ENCODE peak calls at places on chromosomes 3 and 15, in six cellular contexts. W is A549, R is HepG2, E is GM23338, Y is GM12878, G is SK-N-SH. Z is an unnamed sample.

GRCh38 chr3:1207904-1208303 is 115.1 kb downstream of the CNTN6 start:
- DNase-seq in G (no peak), W (no peak), E (no peak), R (no peak), Y (no peak), Z (no peak)

GRCh38 chr3:110253794-110254193 is 817.8 kb upstream of the NECTIN3 start:
- DNase-seq in W (no peak), Y (no peak), E (no peak), R (no peak), G (no peak), Z (no peak)

GRCh38 chr3:155744626-155745324 is at the start of gene PLCH1:
- DNase-seq in E (peak), W (peak), G (peak), R (peak), Y (no peak), Z (peak)

GRCh38 chr15:89898628-89899302 is 5.0 kb upstream of the AP3S2 start:
- DNase-seq in W (peak), G (peak), R (peak), Y (no peak), E (peak), Z (peak)

GRCh38 chr3:31959951-31960792 is 20.9 kb downstream of the OSBPL10 start:
- DNase-seq in G (no peak), R (no peak), E (peak), W (no peak), Y (no peak), Z (no peak)

GRCh38 chr15:60009581-60010379 is 5.7 kb downstream of the FOXB1 start:
- DNase-seq in G (no peak), R (no peak), Y (no peak), W (no peak), E (peak), Z (no peak)

GRCh38 chr3:65914032-65914739 is 124.5 kb downstream of the MAGI1 start:
- DNase-seq in R (no peak), E (peak), G (no peak), W (no peak), Y (no peak), Z (no peak)

GRCh38 chr15:95875141-95875643 is 455.3 kb upstream of the NR2F2 start:
- DNase-seq in R (peak), Y (no peak), W (no peak), G (no peak), E (no peak), Z (peak)

GRCh38 chr3:41288785-41289184 is 89.5 kb downstream of the CTNNB1 start:
- DNase-seq in G (no peak), R (no peak), Y (no peak), E (peak), W (no peak), Z (no peak)

GRCh38 chr15:67079361-67079760 is 14.0 kb downstream of the SMAD3 start:
- DNase-seq in Y (no peak), R (no peak), W (no peak), G (no peak), E (no peak), Z (no peak)

GRCh38 chr15:67082007-67082536 is 16.7 kb downstream of the SMAD3 start:
- DNase-seq in E (no peak), W (no peak), Y (no peak), G (no peak), R (no peak), Z (no peak)

GRCh38 chr15:67077641-67078215 is 12.3 kb downstream of the SMAD3 start:
- DNase-seq in W (no peak), R (no peak), G (no peak), E (no peak), Y (no peak), Z (no peak)

GRCh38 chr15:67080900-67081431 is 15.6 kb downstream of the SMAD3 start:
- DNase-seq in W (peak), G (no peak), Y (peak), R (no peak), E (no peak), Z (no peak)

GRCh38 chr15:67080118-67080899 is 14.9 kb downstream of the SMAD3 start:
- DNase-seq in G (no peak), W (no peak), R (no peak), E (no peak), Y (no peak), Z (no peak)
- TF ChIP-seq REST in G (no peak), W (peak), R (no peak), E (no peak), Y (no peak), Z (no peak)

GRCh38 chr3:102676424-102676823 is 241.6 kb downstream of the ZPLD1 start:
- DNase-seq in Y (no peak), W (no peak), G (no peak), R (no peak), E (no peak), Z (no peak)

GRCh38 chr3:102674284-102674683 is 239.5 kb downstream of the ZPLD1 start:
- DNase-seq in G (no peak), R (no peak), E (no peak), W (no peak), Y (no peak), Z (no peak)

GRCh38 chr3:102673271-102674115 is 238.7 kb downstream of the ZPLD1 start:
- DNase-seq in W (peak), G (peak), Y (peak), R (peak), E (peak), Z (peak)

GRCh38 chr3:102668247-102668646 is 233.4 kb downstream of the ZPLD1 start:
- DNase-seq in W (no peak), R (no peak), Y (no peak), G (no peak), E (no peak), Z (no peak)

DNA sequence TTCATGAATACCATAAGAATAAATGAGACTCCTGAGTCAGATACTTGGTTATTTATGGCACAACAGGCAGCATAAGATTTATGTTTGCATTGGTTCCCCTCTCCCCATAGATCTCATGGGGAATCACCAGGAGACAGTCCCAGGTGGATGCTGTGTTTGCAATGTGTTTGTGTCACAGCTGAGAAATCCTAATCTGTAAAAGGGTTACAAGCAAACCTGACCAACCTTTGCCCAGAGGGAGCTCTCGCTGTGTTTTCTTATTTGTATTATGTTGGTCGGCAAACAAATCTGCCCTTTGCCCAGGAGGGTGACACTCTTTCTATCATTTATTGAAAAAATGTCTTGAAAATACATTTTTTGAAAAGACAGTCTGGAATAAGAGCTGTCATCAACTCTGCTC is 236.2 kb downstream of the ZPLD1 start:
- DNase-seq in R (peak), Y (no peak), E (no peak), G (no peak), W (no peak), Z (no peak)
- TF ChIP-seq REST in R (no peak), Y (no peak), E (no peak), G (no peak), W (no peak), Z (no peak)

GRCh38 chr3:172190980-172191379 is 151.6 kb downstream of the FNDC3B start:
- DNase-seq in G (no peak), W (no peak), Y (no peak), E (no peak), R (no peak), Z (no peak)

GRCh38 chr3:172193436-172193835 is 154.1 kb downstream of the FNDC3B start:
- DNase-seq in G (no peak), W (no peak), E (no peak), Y (no peak), R (no peak), Z (no peak)

GRCh38 chr3:172189987-172190603 is 150.7 kb downstream of the FNDC3B start:
- DNase-seq in G (no peak), R (no peak), W (no peak), Y (no peak), E (no peak), Z (no peak)

GRCh38 chr3:172192830-172193415 is 153.5 kb downstream of the FNDC3B start:
- DNase-seq in W (peak), R (peak), Y (no peak), G (no peak), E (no peak), Z (no peak)

GRCh38 chr3:172191629-172192028 is 152.3 kb downstream of the FNDC3B start:
- DNase-seq in R (no peak), W (no peak), G (no peak), Y (no peak), E (no peak), Z (no peak)
- TF ChIP-seq REST in R (no peak), W (no peak), G (no peak), Y (no peak), E (no peak), Z (no peak)

GRCh38 chr15:81157195-81157938 is 23.3 kb downstream of the CFAP161 start:
- DNase-seq in R (no peak), Y (no peak), E (no peak), G (no peak), W (no peak), Z (no peak)
- TF ChIP-seq REST in R (no peak), Y (no peak), E (no peak), G (no peak), W (no peak), Z (no peak)

GRCh38 chr3:72183489-72183888 is 398.5 kb upstream of the PROK2 start:
- DNase-seq in E (no peak), G (no peak), W (no peak), Y (no peak), R (no peak), Z (no peak)

GRCh38 chr3:72187131-72187530 is 402.2 kb upstream of the PROK2 start:
- DNase-seq in R (peak), E (peak), Y (no peak), W (peak), G (no peak), Z (peak)

GRCh38 chr3:72189344-72189743 is 404.4 kb upstream of the PROK2 start:
- DNase-seq in E (no peak), R (no peak), G (no peak), W (no peak), Y (no peak), Z (no peak)

GRCh38 chr3:72186485-72186864 is 401.5 kb upstream of the PROK2 start:
- DNase-seq in G (no peak), Y (no peak), W (no peak), E (no peak), R (no peak), Z (no peak)

GRCh38 chr3:72185549-72186484 is 400.9 kb upstream of the PROK2 start:
- DNase-seq in R (peak), G (no peak), E (no peak), Y (no peak), W (peak), Z (peak)
- TF ChIP-seq REST in R (no peak), G (no peak), E (no peak), Y (no peak), W (no peak), Z (no peak)

GRCh38 chr3:141776885-141777284 is 13.7 kb downstream of the GRK7 start:
- DNase-seq in Y (no peak), R (no peak), G (no peak), E (no peak), W (no peak), Z (no peak)
- TF ChIP-seq REST in Y (no peak), R (no peak), G (no peak), E (no peak), W (no peak), Z (no peak)

GRCh38 chr15:73210630-73211029 is 158.1 kb downstream of the HCN4 start:
- DNase-seq in G (no peak), Y (no peak), R (no peak), W (no peak), E (no peak), Z (no peak)

DNA sequence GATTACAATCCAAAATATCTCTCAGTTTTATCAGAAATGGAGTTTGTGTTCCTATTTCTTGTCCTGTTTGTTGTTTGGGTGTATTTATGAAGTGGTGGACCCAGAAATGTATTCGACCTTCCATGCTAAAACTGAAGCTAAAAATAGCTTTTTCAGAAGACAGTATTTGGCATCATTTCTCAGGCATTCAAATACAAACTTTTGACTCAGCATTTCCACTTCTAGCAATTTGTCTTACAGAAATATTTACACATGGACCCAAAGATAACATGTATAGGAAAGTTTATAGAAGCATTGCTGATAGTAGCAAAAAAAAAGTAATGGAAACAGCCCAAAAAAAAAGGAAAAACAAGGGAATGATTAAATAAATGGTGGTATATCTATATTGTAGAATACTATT is 156.3 kb downstream of the HCN4 start:
- DNase-seq in G (no peak), E (no peak), Y (no peak), W (no peak), R (no peak), Z (no peak)
- TF ChIP-seq REST in G (no peak), E (no peak), Y (no peak), W (no peak), R (no peak), Z (no peak)